ENCODE peak calls at places on chromosomes 1 and 21, in eight cellular contexts. One of them, this sample, is unnamed.
A peak's percentile ranks its signal among the peaks of the same experiment; 100 is the strongest.

GRCh38 chr1:156704930-156705320 is 458 bp downstream of the CRABP2 start:
- DNase-seq in stimulated activated CD8-positive, alpha-beta memory T cell treated with anti-CD3 and anti-CD28 coated beads, Interleukin-4, amount 100 ng/mL, for 24 hours: peak; percentile 31
- DNase-seq in lower lobe of right lung: peak; percentile 51
- DNase-seq in GM12865: no peak
- DNase-seq in stimulated activated CD4-positive, alpha-beta T cell treated with anti-CD3 and anti-CD28 coated beads, Interleukin-2, amount 100 ng/mL, for 24 hours: peak; percentile 56
- DNase-seq in KBM-7: no peak
- DNase-seq in NCI-H345: no peak
- DNase-seq in sigmoid colon: peak; percentile 91
- DNase-seq in this sample: no peak

GRCh38 chr1:66354311-66354922 is 179.5 kb upstream of the SGIP1 start:
- DNase-seq in stimulated activated CD8-positive, alpha-beta memory T cell treated with anti-CD3 and anti-CD28 coated beads, Interleukin-4, amount 100 ng/mL, for 24 hours: no peak
- DNase-seq in lower lobe of right lung: no peak
- DNase-seq in GM12865: no peak
- DNase-seq in stimulated activated CD4-positive, alpha-beta T cell treated with anti-CD3 and anti-CD28 coated beads, Interleukin-2, amount 100 ng/mL, for 24 hours: no peak
- DNase-seq in KBM-7: no peak
- DNase-seq in NCI-H345: no peak
- DNase-seq in sigmoid colon: no peak
- DNase-seq in this sample: no peak

GRCh38 chr21:42233067-42233981 is 14.4 kb downstream of the ABCG1 start:
- DNase-seq in stimulated activated CD8-positive, alpha-beta memory T cell treated with anti-CD3 and anti-CD28 coated beads, Interleukin-4, amount 100 ng/mL, for 24 hours: peak; percentile 55
- DNase-seq in lower lobe of right lung: peak; percentile 84
- DNase-seq in GM12865: peak; percentile 90
- DNase-seq in stimulated activated CD4-positive, alpha-beta T cell treated with anti-CD3 and anti-CD28 coated beads, Interleukin-2, amount 100 ng/mL, for 24 hours: peak; percentile 75
- DNase-seq in KBM-7: peak; percentile 70
- DNase-seq in NCI-H345: peak; percentile 56
- DNase-seq in sigmoid colon: peak; percentile 98
- DNase-seq in this sample: peak; percentile 43

GRCh38 chr1:207398986-207399385 is 55.1 kb upstream of the CR2 start:
- DNase-seq in stimulated activated CD8-positive, alpha-beta memory T cell treated with anti-CD3 and anti-CD28 coated beads, Interleukin-4, amount 100 ng/mL, for 24 hours: no peak
- DNase-seq in lower lobe of right lung: no peak
- DNase-seq in GM12865: no peak
- DNase-seq in stimulated activated CD4-positive, alpha-beta T cell treated with anti-CD3 and anti-CD28 coated beads, Interleukin-2, amount 100 ng/mL, for 24 hours: no peak
- DNase-seq in KBM-7: no peak
- DNase-seq in NCI-H345: no peak
- DNase-seq in sigmoid colon: no peak
- DNase-seq in this sample: peak; percentile 3

GRCh38 chr1:5223266-5223665 is 568.9 kb downstream of the AJAP1 start:
- DNase-seq in stimulated activated CD8-positive, alpha-beta memory T cell treated with anti-CD3 and anti-CD28 coated beads, Interleukin-4, amount 100 ng/mL, for 24 hours: no peak
- DNase-seq in lower lobe of right lung: no peak
- DNase-seq in GM12865: no peak
- DNase-seq in stimulated activated CD4-positive, alpha-beta T cell treated with anti-CD3 and anti-CD28 coated beads, Interleukin-2, amount 100 ng/mL, for 24 hours: no peak
- DNase-seq in KBM-7: no peak
- DNase-seq in NCI-H345: no peak
- DNase-seq in sigmoid colon: no peak
- DNase-seq in this sample: peak; percentile 62

GRCh38 chr1:28577052-28577678 is 14.9 kb upstream of the RAB42 start:
- DNase-seq in stimulated activated CD8-positive, alpha-beta memory T cell treated with anti-CD3 and anti-CD28 coated beads, Interleukin-4, amount 100 ng/mL, for 24 hours: no peak
- DNase-seq in lower lobe of right lung: no peak
- DNase-seq in GM12865: peak; percentile 62
- DNase-seq in stimulated activated CD4-positive, alpha-beta T cell treated with anti-CD3 and anti-CD28 coated beads, Interleukin-2, amount 100 ng/mL, for 24 hours: peak; percentile 47
- DNase-seq in KBM-7: peak; percentile 49
- DNase-seq in NCI-H345: no peak
- DNase-seq in sigmoid colon: no peak
- DNase-seq in this sample: no peak

GRCh38 chr1:218439541-218440295 is 94.6 kb downstream of the TGFB2 start:
- DNase-seq in stimulated activated CD8-positive, alpha-beta memory T cell treated with anti-CD3 and anti-CD28 coated beads, Interleukin-4, amount 100 ng/mL, for 24 hours: no peak
- DNase-seq in lower lobe of right lung: no peak
- DNase-seq in GM12865: no peak
- DNase-seq in stimulated activated CD4-positive, alpha-beta T cell treated with anti-CD3 and anti-CD28 coated beads, Interleukin-2, amount 100 ng/mL, for 24 hours: no peak
- DNase-seq in KBM-7: no peak
- DNase-seq in NCI-H345: no peak
- DNase-seq in sigmoid colon: peak; percentile 69
- DNase-seq in this sample: no peak

GRCh38 chr1:193185861-193186714 is at the start of gene B3GALT2:
- DNase-seq in stimulated activated CD8-positive, alpha-beta memory T cell treated with anti-CD3 and anti-CD28 coated beads, Interleukin-4, amount 100 ng/mL, for 24 hours: no peak
- DNase-seq in lower lobe of right lung: no peak
- DNase-seq in GM12865: no peak
- DNase-seq in stimulated activated CD4-positive, alpha-beta T cell treated with anti-CD3 and anti-CD28 coated beads, Interleukin-2, amount 100 ng/mL, for 24 hours: no peak
- DNase-seq in KBM-7: peak; percentile 8
- DNase-seq in NCI-H345: peak; percentile 77
- DNase-seq in sigmoid colon: peak; percentile 63
- DNase-seq in this sample: no peak

GRCh38 chr1:28927442-28928305 is 13.3 kb downstream of the EPB41 start:
- DNase-seq in stimulated activated CD8-positive, alpha-beta memory T cell treated with anti-CD3 and anti-CD28 coated beads, Interleukin-4, amount 100 ng/mL, for 24 hours: no peak
- DNase-seq in lower lobe of right lung: no peak
- DNase-seq in GM12865: peak; percentile 38
- DNase-seq in stimulated activated CD4-positive, alpha-beta T cell treated with anti-CD3 and anti-CD28 coated beads, Interleukin-2, amount 100 ng/mL, for 24 hours: no peak
- DNase-seq in KBM-7: peak; percentile 71
- DNase-seq in NCI-H345: peak; percentile 26
- DNase-seq in sigmoid colon: no peak
- DNase-seq in this sample: no peak

GRCh38 chr1:203870256-203870655 is 8.9 kb downstream of the SNRPE start:
- DNase-seq in stimulated activated CD8-positive, alpha-beta memory T cell treated with anti-CD3 and anti-CD28 coated beads, Interleukin-4, amount 100 ng/mL, for 24 hours: no peak
- DNase-seq in lower lobe of right lung: no peak
- DNase-seq in GM12865: no peak
- DNase-seq in stimulated activated CD4-positive, alpha-beta T cell treated with anti-CD3 and anti-CD28 coated beads, Interleukin-2, amount 100 ng/mL, for 24 hours: no peak
- DNase-seq in KBM-7: no peak
- DNase-seq in NCI-H345: no peak
- DNase-seq in sigmoid colon: no peak
- DNase-seq in this sample: no peak

GRCh38 chr1:193310569-193310968 is 124.2 kb upstream of the B3GALT2 start:
- DNase-seq in stimulated activated CD8-positive, alpha-beta memory T cell treated with anti-CD3 and anti-CD28 coated beads, Interleukin-4, amount 100 ng/mL, for 24 hours: no peak
- DNase-seq in lower lobe of right lung: no peak
- DNase-seq in GM12865: no peak
- DNase-seq in stimulated activated CD4-positive, alpha-beta T cell treated with anti-CD3 and anti-CD28 coated beads, Interleukin-2, amount 100 ng/mL, for 24 hours: no peak
- DNase-seq in KBM-7: no peak
- DNase-seq in NCI-H345: peak; percentile 95
- DNase-seq in sigmoid colon: no peak
- DNase-seq in this sample: no peak

GRCh38 chr1:212485895-212486590 is 53.3 kb downstream of the NENF start:
- DNase-seq in stimulated activated CD8-positive, alpha-beta memory T cell treated with anti-CD3 and anti-CD28 coated beads, Interleukin-4, amount 100 ng/mL, for 24 hours: no peak
- DNase-seq in lower lobe of right lung: peak; percentile 89
- DNase-seq in GM12865: peak; percentile 41
- DNase-seq in stimulated activated CD4-positive, alpha-beta T cell treated with anti-CD3 and anti-CD28 coated beads, Interleukin-2, amount 100 ng/mL, for 24 hours: no peak
- DNase-seq in KBM-7: peak; percentile 77
- DNase-seq in NCI-H345: peak; percentile 83
- DNase-seq in sigmoid colon: peak; percentile 83
- DNase-seq in this sample: no peak

GRCh38 chr1:114232691-114233090 is 79.0 kb upstream of the SYT6 start:
- DNase-seq in stimulated activated CD8-positive, alpha-beta memory T cell treated with anti-CD3 and anti-CD28 coated beads, Interleukin-4, amount 100 ng/mL, for 24 hours: no peak
- DNase-seq in lower lobe of right lung: no peak
- DNase-seq in GM12865: no peak
- DNase-seq in stimulated activated CD4-positive, alpha-beta T cell treated with anti-CD3 and anti-CD28 coated beads, Interleukin-2, amount 100 ng/mL, for 24 hours: no peak
- DNase-seq in KBM-7: no peak
- DNase-seq in NCI-H345: no peak
- DNase-seq in sigmoid colon: no peak
- DNase-seq in this sample: no peak

GRCh38 chr1:15974855-15975254 is 1.0 kb downstream of the ZBTB17 start:
- DNase-seq in stimulated activated CD8-positive, alpha-beta memory T cell treated with anti-CD3 and anti-CD28 coated beads, Interleukin-4, amount 100 ng/mL, for 24 hours: no peak
- DNase-seq in lower lobe of right lung: no peak
- DNase-seq in GM12865: peak; percentile 80
- DNase-seq in stimulated activated CD4-positive, alpha-beta T cell treated with anti-CD3 and anti-CD28 coated beads, Interleukin-2, amount 100 ng/mL, for 24 hours: peak; percentile 49
- DNase-seq in KBM-7: no peak
- DNase-seq in NCI-H345: no peak
- DNase-seq in sigmoid colon: no peak
- DNase-seq in this sample: no peak

GRCh38 chr1:172286629-172287076 is 133.8 kb upstream of the C1orf105 start:
- DNase-seq in stimulated activated CD8-positive, alpha-beta memory T cell treated with anti-CD3 and anti-CD28 coated beads, Interleukin-4, amount 100 ng/mL, for 24 hours: no peak
- DNase-seq in lower lobe of right lung: no peak
- DNase-seq in GM12865: no peak
- DNase-seq in stimulated activated CD4-positive, alpha-beta T cell treated with anti-CD3 and anti-CD28 coated beads, Interleukin-2, amount 100 ng/mL, for 24 hours: no peak
- DNase-seq in KBM-7: peak; percentile 45
- DNase-seq in NCI-H345: no peak
- DNase-seq in sigmoid colon: peak; percentile 75
- DNase-seq in this sample: no peak

GRCh38 chr1:39614488-39614887 is 25.0 kb downstream of the HEYL start:
- DNase-seq in stimulated activated CD8-positive, alpha-beta memory T cell treated with anti-CD3 and anti-CD28 coated beads, Interleukin-4, amount 100 ng/mL, for 24 hours: no peak
- DNase-seq in lower lobe of right lung: no peak
- DNase-seq in GM12865: no peak
- DNase-seq in stimulated activated CD4-positive, alpha-beta T cell treated with anti-CD3 and anti-CD28 coated beads, Interleukin-2, amount 100 ng/mL, for 24 hours: no peak
- DNase-seq in KBM-7: no peak
- DNase-seq in NCI-H345: no peak
- DNase-seq in sigmoid colon: no peak
- DNase-seq in this sample: no peak

GRCh38 chr1:230167419-230167852 is 100.4 kb downstream of the GALNT2 start:
- DNase-seq in stimulated activated CD8-positive, alpha-beta memory T cell treated with anti-CD3 and anti-CD28 coated beads, Interleukin-4, amount 100 ng/mL, for 24 hours: no peak
- DNase-seq in lower lobe of right lung: no peak
- DNase-seq in GM12865: peak; percentile 77
- DNase-seq in stimulated activated CD4-positive, alpha-beta T cell treated with anti-CD3 and anti-CD28 coated beads, Interleukin-2, amount 100 ng/mL, for 24 hours: peak; percentile 43
- DNase-seq in KBM-7: peak; percentile 77
- DNase-seq in NCI-H345: peak; percentile 21
- DNase-seq in sigmoid colon: peak; percentile 60
- DNase-seq in this sample: no peak

GRCh38 chr1:235275223-235275622 is 52.8 kb downstream of the ARID4B start:
- DNase-seq in stimulated activated CD8-positive, alpha-beta memory T cell treated with anti-CD3 and anti-CD28 coated beads, Interleukin-4, amount 100 ng/mL, for 24 hours: no peak
- DNase-seq in lower lobe of right lung: no peak
- DNase-seq in GM12865: peak; percentile 74
- DNase-seq in stimulated activated CD4-positive, alpha-beta T cell treated with anti-CD3 and anti-CD28 coated beads, Interleukin-2, amount 100 ng/mL, for 24 hours: no peak
- DNase-seq in KBM-7: peak; percentile 72
- DNase-seq in NCI-H345: no peak
- DNase-seq in sigmoid colon: no peak
- DNase-seq in this sample: no peak

GRCh38 chr1:11790880-11791715 is 14.7 kb downstream of the MTHFR start:
- DNase-seq in stimulated activated CD8-positive, alpha-beta memory T cell treated with anti-CD3 and anti-CD28 coated beads, Interleukin-4, amount 100 ng/mL, for 24 hours: no peak
- DNase-seq in lower lobe of right lung: peak; percentile 88
- DNase-seq in GM12865: no peak
- DNase-seq in stimulated activated CD4-positive, alpha-beta T cell treated with anti-CD3 and anti-CD28 coated beads, Interleukin-2, amount 100 ng/mL, for 24 hours: no peak
- DNase-seq in KBM-7: no peak
- DNase-seq in NCI-H345: no peak
- DNase-seq in sigmoid colon: peak; percentile 97
- DNase-seq in this sample: no peak

GRCh38 chr1:66137235-66137634 is 344.5 kb downstream of the PDE4B start:
- DNase-seq in stimulated activated CD8-positive, alpha-beta memory T cell treated with anti-CD3 and anti-CD28 coated beads, Interleukin-4, amount 100 ng/mL, for 24 hours: no peak
- DNase-seq in lower lobe of right lung: no peak
- DNase-seq in GM12865: no peak
- DNase-seq in stimulated activated CD4-positive, alpha-beta T cell treated with anti-CD3 and anti-CD28 coated beads, Interleukin-2, amount 100 ng/mL, for 24 hours: no peak
- DNase-seq in KBM-7: peak; percentile 42
- DNase-seq in NCI-H345: no peak
- DNase-seq in sigmoid colon: no peak
- DNase-seq in this sample: no peak

GRCh38 chr1:104648269-104648691 is 898.6 kb downstream of the AMY1C start:
- DNase-seq in stimulated activated CD8-positive, alpha-beta memory T cell treated with anti-CD3 and anti-CD28 coated beads, Interleukin-4, amount 100 ng/mL, for 24 hours: no peak
- DNase-seq in lower lobe of right lung: no peak
- DNase-seq in GM12865: peak; percentile 34
- DNase-seq in stimulated activated CD4-positive, alpha-beta T cell treated with anti-CD3 and anti-CD28 coated beads, Interleukin-2, amount 100 ng/mL, for 24 hours: no peak
- DNase-seq in KBM-7: peak; percentile 42
- DNase-seq in NCI-H345: peak; percentile 59
- DNase-seq in sigmoid colon: no peak
- DNase-seq in this sample: no peak

This sample was measured in substantia nigra.